ENCODE peak calls at places on chromosomes 4 and X, in six cellular contexts. One of them, this sample, is unnamed.

GRCh38 chrX:19121898-19122640 is at the start of gene ADGRG2:
- DNase-seq in IMR-90: peak; percentile 11
- DNase-seq in neuronal stem cell: peak; percentile 31
- DNase-seq in H9: peak; percentile 37
- DNase-seq in H1: no peak
- DNase-seq in trophoblast cell: peak; percentile 12
- DNase-seq in this sample: peak; percentile 8

GRCh38 chrX:30992381-30992904 is 79.4 kb downstream of the FTHL17 start:
- DNase-seq in IMR-90: no peak
- DNase-seq in neuronal stem cell: no peak
- DNase-seq in H9: no peak
- DNase-seq in H1: no peak
- DNase-seq in trophoblast cell: no peak
- DNase-seq in this sample: peak; percentile 0

GRCh38 chrX:97211070-97211469 is 327.4 kb downstream of the RPA4 start:
- DNase-seq in IMR-90: peak; percentile 18
- DNase-seq in neuronal stem cell: no peak
- DNase-seq in H9: no peak
- DNase-seq in H1: no peak
- DNase-seq in trophoblast cell: no peak
- DNase-seq in this sample: no peak

GRCh38 chr4:173399016-173399415 is at the start of gene SCRG1:
- DNase-seq in IMR-90: peak; percentile 4
- DNase-seq in neuronal stem cell: peak; percentile 39
- DNase-seq in H9: no peak
- DNase-seq in H1: no peak
- DNase-seq in trophoblast cell: no peak
- DNase-seq in this sample: peak; percentile 6

GRCh38 chr4:55458164-55458563 is 62.4 kb downstream of the TMEM165 start:
- DNase-seq in IMR-90: peak; percentile 46
- DNase-seq in neuronal stem cell: no peak
- DNase-seq in H9: no peak
- DNase-seq in H1: no peak
- DNase-seq in trophoblast cell: no peak
- DNase-seq in this sample: no peak

GRCh38 chrX:15087747-15088146 is 182.1 kb downstream of the ASB9 start:
- DNase-seq in IMR-90: no peak
- DNase-seq in neuronal stem cell: no peak
- DNase-seq in H9: no peak
- DNase-seq in H1: no peak
- DNase-seq in trophoblast cell: no peak
- DNase-seq in this sample: no peak

GRCh38 chrX:122777766-122778165 is 406.3 kb upstream of the GRIA3 start:
- DNase-seq in IMR-90: no peak
- DNase-seq in neuronal stem cell: no peak
- DNase-seq in H9: no peak
- DNase-seq in H1: no peak
- DNase-seq in trophoblast cell: no peak
- DNase-seq in this sample: no peak

GRCh38 chr4:1318046-1318375 is 28.3 kb downstream of the MAEA start:
- DNase-seq in IMR-90: no peak
- DNase-seq in neuronal stem cell: no peak
- DNase-seq in H9: no peak
- DNase-seq in H1: no peak
- DNase-seq in trophoblast cell: no peak
- DNase-seq in this sample: no peak

GRCh38 chr4:36264205-36264826 is 17.1 kb upstream of the DTHD1 start:
- DNase-seq in IMR-90: no peak
- DNase-seq in neuronal stem cell: no peak
- DNase-seq in H9: no peak
- DNase-seq in H1: no peak
- DNase-seq in trophoblast cell: no peak
- DNase-seq in this sample: no peak

GRCh38 chr4:2262145-2262943 is 435 bp upstream of the MXD4 start:
- DNase-seq in IMR-90: peak; percentile 99
- DNase-seq in neuronal stem cell: peak; percentile 99
- DNase-seq in H9: peak; percentile 99
- DNase-seq in H1: peak; percentile 97
- DNase-seq in trophoblast cell: peak; percentile 99
- DNase-seq in this sample: peak; percentile 100

GRCh38 chrX:18534949-18535348 is 109.5 kb downstream of the CDKL5 start:
- DNase-seq in IMR-90: no peak
- DNase-seq in neuronal stem cell: no peak
- DNase-seq in H9: no peak
- DNase-seq in H1: no peak
- DNase-seq in trophoblast cell: no peak
- DNase-seq in this sample: no peak

GRCh38 chr4:103137446-103137827 is 37.8 kb upstream of the BDH2 start:
- DNase-seq in IMR-90: peak; percentile 32
- DNase-seq in neuronal stem cell: no peak
- DNase-seq in H9: no peak
- DNase-seq in H1: no peak
- DNase-seq in trophoblast cell: peak; percentile 67
- DNase-seq in this sample: no peak

GRCh38 chrX:1108451-1109445 is 103.7 kb downstream of the CRLF2 start:
- DNase-seq in IMR-90: no peak
- DNase-seq in neuronal stem cell: peak; percentile 61
- DNase-seq in H9: peak; percentile 60
- DNase-seq in H1: no peak
- DNase-seq in trophoblast cell: no peak
- DNase-seq in this sample: no peak

GRCh38 chrX:20265221-20265725 is 1.4 kb downstream of the RPS6KA3 start:
- DNase-seq in IMR-90: peak; percentile 89
- DNase-seq in neuronal stem cell: no peak
- DNase-seq in H9: peak; percentile 42
- DNase-seq in H1: no peak
- DNase-seq in trophoblast cell: peak; percentile 56
- DNase-seq in this sample: peak; percentile 80

GRCh38 chrX:19883878-19884277 is 3.5 kb downstream of the SH3KBP1 start:
- DNase-seq in IMR-90: no peak
- DNase-seq in neuronal stem cell: no peak
- DNase-seq in H9: no peak
- DNase-seq in H1: no peak
- DNase-seq in trophoblast cell: peak; percentile 43
- DNase-seq in this sample: no peak

GRCh38 chr4:169283114-169283509 is 12.4 kb upstream of the SH3RF1 start:
- DNase-seq in IMR-90: peak; percentile 92
- DNase-seq in neuronal stem cell: no peak
- DNase-seq in H9: no peak
- DNase-seq in H1: no peak
- DNase-seq in trophoblast cell: peak; percentile 80
- DNase-seq in this sample: peak; percentile 25

GRCh38 chrX:94751611-94752010 is 1077.6 kb downstream of the FAM133A start:
- DNase-seq in IMR-90: no peak
- DNase-seq in neuronal stem cell: peak; percentile 1
- DNase-seq in H9: no peak
- DNase-seq in H1: no peak
- DNase-seq in trophoblast cell: no peak
- DNase-seq in this sample: no peak

GRCh38 chrX:145817299-145817665 is 347 bp upstream of the SLITRK2 start:
- DNase-seq in IMR-90: no peak
- DNase-seq in neuronal stem cell: no peak
- DNase-seq in H9: peak; percentile 39
- DNase-seq in H1: no peak
- DNase-seq in trophoblast cell: no peak
- DNase-seq in this sample: no peak

GRCh38 chr4:151983854-151984253 is 223.0 kb upstream of the GATB start:
- DNase-seq in IMR-90: no peak
- DNase-seq in neuronal stem cell: no peak
- DNase-seq in H9: no peak
- DNase-seq in H1: no peak
- DNase-seq in trophoblast cell: no peak
- DNase-seq in this sample: no peak

GRCh38 chrX:10725071-10725470 is 104.7 kb upstream of the MID1 start:
- DNase-seq in IMR-90: peak; percentile 4
- DNase-seq in neuronal stem cell: no peak
- DNase-seq in H9: no peak
- DNase-seq in H1: no peak
- DNase-seq in trophoblast cell: peak; percentile 50
- DNase-seq in this sample: peak; percentile 3

GRCh38 chr4:100450449-100450848 is 67.4 kb downstream of the EMCN start:
- DNase-seq in IMR-90: peak; percentile 10
- DNase-seq in neuronal stem cell: no peak
- DNase-seq in H9: no peak
- DNase-seq in H1: no peak
- DNase-seq in trophoblast cell: no peak
- DNase-seq in this sample: no peak

GRCh38 chr4:683982-684571 is 4.9 kb downstream of the SLC49A3 start:
- DNase-seq in IMR-90: peak; percentile 57
- DNase-seq in neuronal stem cell: no peak
- DNase-seq in H9: peak; percentile 89
- DNase-seq in H1: no peak
- DNase-seq in trophoblast cell: peak; percentile 37
- DNase-seq in this sample: peak; percentile 62

GRCh38 chr4:77052352-77052751 is 23.4 kb downstream of the CCNI start:
- DNase-seq in IMR-90: peak; percentile 69
- DNase-seq in neuronal stem cell: no peak
- DNase-seq in H9: peak; percentile 63
- DNase-seq in H1: no peak
- DNase-seq in trophoblast cell: peak; percentile 39
- DNase-seq in this sample: peak; percentile 52

GRCh38 chr4:100722866-100723459 is 205.1 kb upstream of the EMCN start:
- DNase-seq in IMR-90: no peak
- DNase-seq in neuronal stem cell: no peak
- DNase-seq in H9: no peak
- DNase-seq in H1: no peak
- DNase-seq in trophoblast cell: no peak
- DNase-seq in this sample: no peak

GRCh38 chrX:71181558-71181909 is 36.9 kb downstream of the NLGN3 start:
- DNase-seq in IMR-90: no peak
- DNase-seq in neuronal stem cell: no peak
- DNase-seq in H9: peak; percentile 34
- DNase-seq in H1: no peak
- DNase-seq in trophoblast cell: no peak
- DNase-seq in this sample: no peak

GRCh38 chr4:7864685-7865084 is 75.0 kb downstream of the AFAP1 start:
- DNase-seq in IMR-90: no peak
- DNase-seq in neuronal stem cell: no peak
- DNase-seq in H9: no peak
- DNase-seq in H1: no peak
- DNase-seq in trophoblast cell: no peak
- DNase-seq in this sample: no peak

DNA sequence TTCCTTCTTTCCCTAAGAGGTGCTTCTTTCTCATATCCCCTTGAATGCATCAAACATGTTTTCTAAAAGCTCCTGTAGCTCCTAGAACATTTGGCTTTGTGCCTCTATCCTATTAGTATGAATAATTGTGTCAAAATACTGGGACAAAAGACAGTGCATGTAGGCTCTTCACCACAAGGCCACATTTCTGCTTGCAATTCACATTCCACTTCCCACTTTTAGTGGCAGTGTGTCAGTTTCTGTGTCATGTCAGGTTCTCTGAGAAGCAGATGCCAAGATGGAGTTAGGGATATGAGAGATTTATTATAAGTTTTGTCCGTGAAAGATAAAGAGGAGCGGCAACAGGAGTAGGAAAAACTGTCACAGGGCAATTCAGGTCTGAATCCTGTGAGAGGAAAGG is 61.3 kb upstream of the GPRIN3 start:
- DNase-seq in IMR-90: no peak
- DNase-seq in neuronal stem cell: no peak
- DNase-seq in H9: no peak
- DNase-seq in H1: no peak
- DNase-seq in trophoblast cell: no peak
- DNase-seq in this sample: no peak
- H3K4ac ChIP-seq in IMR-90: no peak overlapping the region
- H3K4ac ChIP-seq in neuronal stem cell: no peak overlapping the region
- H3K4ac ChIP-seq in H9: no peak overlapping the region
- H3K4ac ChIP-seq in H1: no peak overlapping the region
- H3K4ac ChIP-seq in trophoblast cell: no peak overlapping the region
- H3K4ac ChIP-seq in this sample: no peak overlapping the region

GRCh38 chr4:142778430-142778829 is 67.7 kb downstream of the INPP4B start:
- DNase-seq in IMR-90: peak; percentile 74
- DNase-seq in neuronal stem cell: no peak
- DNase-seq in H9: no peak
- DNase-seq in H1: no peak
- DNase-seq in trophoblast cell: no peak
- DNase-seq in this sample: no peak
- H4K91ac ChIP-seq in IMR-90: no peak overlapping the region
- H4K91ac ChIP-seq in neuronal stem cell: no peak overlapping the region
- H4K91ac ChIP-seq in H9: no peak overlapping the region
- H4K91ac ChIP-seq in H1: no peak overlapping the region
- H4K91ac ChIP-seq in trophoblast cell: no peak overlapping the region
- H4K91ac ChIP-seq in this sample: no peak overlapping the region

GRCh38 chrX:41475166-41475565 is 28.0 kb downstream of the NYX start:
- DNase-seq in IMR-90: no peak
- DNase-seq in neuronal stem cell: peak; percentile 65
- DNase-seq in H9: peak; percentile 86
- DNase-seq in H1: no peak
- DNase-seq in trophoblast cell: no peak
- DNase-seq in this sample: no peak

GRCh38 chrX:41472231-41472815 is 25.2 kb downstream of the NYX start:
- DNase-seq in IMR-90: no peak
- DNase-seq in neuronal stem cell: no peak
- DNase-seq in H9: peak; percentile 68
- DNase-seq in H1: no peak
- DNase-seq in trophoblast cell: peak; percentile 85
- DNase-seq in this sample: no peak

GRCh38 chrX:41473936-41474725 is 27.0 kb downstream of the NYX start:
- DNase-seq in IMR-90: no peak
- DNase-seq in neuronal stem cell: no peak
- DNase-seq in H9: peak; percentile 43
- DNase-seq in H1: no peak
- DNase-seq in trophoblast cell: no peak
- DNase-seq in this sample: no peak

GRCh38 chrX:41475611-41476241 is 28.6 kb downstream of the NYX start:
- DNase-seq in IMR-90: no peak
- DNase-seq in neuronal stem cell: peak; percentile 76
- DNase-seq in H9: peak; percentile 89
- DNase-seq in H1: no peak
- DNase-seq in trophoblast cell: peak; percentile 45
- DNase-seq in this sample: peak; percentile 34

GRCh38 chrX:41474726-41475100 is 27.6 kb downstream of the NYX start:
- DNase-seq in IMR-90: no peak
- DNase-seq in neuronal stem cell: no peak
- DNase-seq in H9: peak; percentile 49
- DNase-seq in H1: no peak
- DNase-seq in trophoblast cell: no peak
- DNase-seq in this sample: no peak
- H3K9ac ChIP-seq in IMR-90: no peak overlapping the region
- H3K9ac ChIP-seq in neuronal stem cell: no peak overlapping the region
- H3K9ac ChIP-seq in H9: no peak overlapping the region
- H3K9ac ChIP-seq in H1: no peak overlapping the region
- H3K9ac ChIP-seq in trophoblast cell: no peak overlapping the region
- H3K9ac ChIP-seq in this sample: peak overlapping the region; percentile 29

DNA sequence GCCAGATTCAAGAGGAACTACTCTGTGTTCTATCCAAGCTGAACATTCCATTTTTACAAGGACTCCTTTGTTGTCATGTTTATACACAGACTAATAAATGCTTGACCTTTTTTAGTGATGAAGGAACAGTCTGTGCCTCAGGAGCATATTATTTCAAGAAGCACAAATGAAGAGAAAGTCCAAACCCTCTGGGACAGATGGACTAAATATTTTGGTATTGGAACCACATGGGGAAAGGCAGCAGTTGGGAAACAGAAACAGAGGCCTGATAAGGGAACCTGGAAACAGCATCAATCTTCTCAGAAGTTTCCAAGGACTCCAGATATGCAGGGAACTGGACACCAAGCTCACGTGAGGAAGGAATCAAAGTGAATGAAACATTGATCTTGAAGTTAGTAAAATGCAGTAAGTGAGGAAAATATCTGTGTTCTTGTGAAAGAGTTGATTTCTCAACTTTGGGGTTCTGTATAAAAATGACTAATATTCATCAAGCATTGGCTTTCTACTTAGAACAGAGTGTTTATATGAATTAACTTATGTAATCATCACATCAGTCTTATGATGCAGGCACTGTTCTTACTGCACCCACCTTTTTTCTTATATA is 149.0 kb upstream of the JADE1 start:
- DNase-seq in IMR-90: peak; percentile 74
- DNase-seq in neuronal stem cell: no peak
- DNase-seq in H9: no peak
- DNase-seq in H1: no peak
- DNase-seq in trophoblast cell: no peak
- DNase-seq in this sample: peak; percentile 75
- H3K4ac ChIP-seq in IMR-90: no peak overlapping the region
- H3K4ac ChIP-seq in neuronal stem cell: no peak overlapping the region
- H3K4ac ChIP-seq in H9: no peak overlapping the region
- H3K4ac ChIP-seq in H1: no peak overlapping the region
- H3K4ac ChIP-seq in trophoblast cell: no peak overlapping the region
- H3K4ac ChIP-seq in this sample: no peak overlapping the region